ENCODE peak calls at places on chromosomes 1 and 21, in seven cellular contexts. F, J, P, V, U, G and X are unnamed samples.

GRCh38 chr1:1596493-1597274 is 3.3 kb downstream of the FNDC10 start:
- DNase-seq in F (no peak), J (no peak), P (no peak), V (no peak), U (no peak), G (no peak), X (no peak)

GRCh38 chr1:156816561-156817328 is at the start of gene SH2D2A:
- DNase-seq in F (peak; percentile 66), J (peak; percentile 84), P (peak; percentile 80), V (no peak), U (peak; percentile 50), G (peak; percentile 8), X (peak; percentile 69)

GRCh38 chr1:58823481-58824010 is 39.7 kb upstream of the JUN start:
- DNase-seq in F (peak; percentile 72), J (no peak), P (peak; percentile 89), V (no peak), U (no peak), G (peak; percentile 51), X (no peak)

GRCh38 chr1:162846256-162847212 is 14.4 kb downstream of the CCDC190 start:
- DNase-seq in F (no peak), J (no peak), P (peak; percentile 91), V (no peak), U (no peak), G (peak; percentile 38), X (no peak)

GRCh38 chr21:46100426-46100825 is 2.5 kb downstream of the COL6A2 start:
- DNase-seq in F (peak; percentile 61), J (no peak), P (peak; percentile 65), V (no peak), U (peak; percentile 14), G (peak; percentile 86), X (no peak)

GRCh38 chr1:6802454-6802853 is 17.2 kb downstream of the CAMTA1 start:
- DNase-seq in F (no peak), J (no peak), P (no peak), V (no peak), U (no peak), G (no peak), X (no peak)

GRCh38 chr1:79633456-79633855 is 626.9 kb upstream of the ADGRL4 start:
- DNase-seq in F (peak; percentile 61), J (no peak), P (peak; percentile 90), V (no peak), U (no peak), G (peak; percentile 73), X (no peak)

GRCh38 chr21:42513151-42513984 is at the start of gene SLC37A1:
- DNase-seq in F (no peak), J (peak; percentile 61), P (peak; percentile 44), V (no peak), U (peak; percentile 46), G (no peak), X (no peak)

GRCh38 chr1:32771561-32772280 is 45.4 kb downstream of the YARS1 start:
- DNase-seq in F (no peak), J (no peak), P (no peak), V (peak; percentile 54), U (no peak), G (no peak), X (no peak)

GRCh38 chr1:113980120-113980519 is 846 bp downstream of the OLFML3 start:
- DNase-seq in F (peak; percentile 59), J (no peak), P (no peak), V (peak; percentile 76), U (peak; percentile 50), G (peak; percentile 54), X (no peak)

GRCh38 chr1:209607102-209607794 is 23.7 kb downstream of the CAMK1G start:
- DNase-seq in F (no peak), J (no peak), P (peak; percentile 80), V (no peak), U (no peak), G (peak; percentile 24), X (peak; percentile 8)

GRCh38 chr1:244826712-244827111 is 8.7 kb upstream of the COX20 start:
- DNase-seq in F (no peak), J (no peak), P (peak; percentile 91), V (no peak), U (no peak), G (no peak), X (no peak)

GRCh38 chr1:58841455-58841854 is 57.6 kb upstream of the JUN start:
- DNase-seq in F (no peak), J (peak; percentile 23), P (peak; percentile 30), V (no peak), U (peak; percentile 44), G (no peak), X (no peak)

GRCh38 chr1:224435318-224435763 is 744 bp upstream of the WDR26 start:
- DNase-seq in F (peak; percentile 64), J (peak; percentile 33), P (peak; percentile 65), V (no peak), U (peak; percentile 49), G (peak; percentile 84), X (no peak)

GRCh38 chr1:94623560-94624148 is 82.1 kb upstream of the F3 start:
- DNase-seq in F (peak; percentile 48), J (no peak), P (no peak), V (no peak), U (peak; percentile 13), G (no peak), X (no peak)

GRCh38 chr1:47672622-47673021 is 234.8 kb downstream of the FOXD2 start:
- DNase-seq in F (no peak), J (no peak), P (no peak), V (no peak), U (no peak), G (no peak), X (no peak)

GRCh38 chr1:1132928-1133750 is 17.2 kb upstream of the C1orf159 start:
- DNase-seq in F (no peak), J (no peak), P (no peak), V (no peak), U (peak; percentile 85), G (no peak), X (no peak)

GRCh38 chr1:39082811-39083576 is 56.8 kb downstream of the NDUFS5 start:
- DNase-seq in F (no peak), J (no peak), P (no peak), V (no peak), U (no peak), G (no peak), X (no peak)

GRCh38 chr1:39081266-39082139 is 55.4 kb downstream of the NDUFS5 start:
- DNase-seq in F (no peak), J (no peak), P (peak; percentile 30), V (peak; percentile 18), U (no peak), G (no peak), X (no peak)

GRCh38 chr1:39082140-39082799 is 56.1 kb downstream of the NDUFS5 start:
- DNase-seq in F (no peak), J (no peak), P (no peak), V (no peak), U (no peak), G (no peak), X (no peak)

GRCh38 chr1:39080884-39081265 is 54.7 kb downstream of the NDUFS5 start:
- DNase-seq in F (no peak), J (no peak), P (no peak), V (no peak), U (no peak), G (no peak), X (no peak)

DNA sequence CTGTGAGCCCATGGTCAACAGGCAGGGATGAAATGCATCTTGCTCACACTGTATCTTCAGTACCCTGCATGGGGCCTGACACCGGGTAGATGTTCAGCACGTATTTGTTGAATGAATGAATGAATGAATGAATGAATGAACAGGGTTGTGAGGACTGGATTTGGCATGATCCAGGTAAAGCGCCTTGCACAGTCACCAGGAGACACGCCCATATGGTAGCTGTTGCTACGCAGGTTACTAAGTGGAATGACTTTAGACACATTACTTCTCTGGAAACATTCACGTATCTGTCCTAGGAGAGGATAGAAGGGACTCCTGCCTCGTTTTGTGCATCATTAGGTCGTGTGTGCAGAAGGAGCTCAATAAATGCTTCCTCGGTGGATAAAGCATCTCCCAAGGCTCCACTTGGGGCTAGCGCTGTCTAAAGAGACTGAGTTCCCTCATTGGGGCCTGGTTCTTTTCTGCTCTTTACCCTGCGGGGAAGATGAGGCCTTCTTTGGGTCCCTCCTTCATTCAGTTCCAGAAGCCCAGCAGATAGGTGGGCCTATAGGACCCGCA is 54.2 kb downstream of the NDUFS5 start:
- DNase-seq in F (no peak), J (no peak), P (no peak), V (no peak), U (no peak), G (no peak), X (no peak)
- H3K4me3 ChIP-seq in F (no peak overlapping the region), J (no peak overlapping the region), P (no peak overlapping the region), V (no peak overlapping the region), U (no peak overlapping the region), G (peak overlapping the region; percentile 48), X (no peak overlapping the region)

GRCh38 chr21:32645261-32646182 is 33.3 kb upstream of the CFAP298 start:
- DNase-seq in F (no peak), J (no peak), P (no peak), V (no peak), U (no peak), G (no peak), X (no peak)

GRCh38 chr21:32641715-32642698 is 29.8 kb upstream of the CFAP298 start:
- DNase-seq in F (no peak), J (no peak), P (no peak), V (no peak), U (no peak), G (no peak), X (no peak)
- TF ChIP-seq CTCF in F (no peak), J (no peak), P (no peak), V (peak; percentile 3), U (no peak), G (no peak), X (no peak)

DNA sequence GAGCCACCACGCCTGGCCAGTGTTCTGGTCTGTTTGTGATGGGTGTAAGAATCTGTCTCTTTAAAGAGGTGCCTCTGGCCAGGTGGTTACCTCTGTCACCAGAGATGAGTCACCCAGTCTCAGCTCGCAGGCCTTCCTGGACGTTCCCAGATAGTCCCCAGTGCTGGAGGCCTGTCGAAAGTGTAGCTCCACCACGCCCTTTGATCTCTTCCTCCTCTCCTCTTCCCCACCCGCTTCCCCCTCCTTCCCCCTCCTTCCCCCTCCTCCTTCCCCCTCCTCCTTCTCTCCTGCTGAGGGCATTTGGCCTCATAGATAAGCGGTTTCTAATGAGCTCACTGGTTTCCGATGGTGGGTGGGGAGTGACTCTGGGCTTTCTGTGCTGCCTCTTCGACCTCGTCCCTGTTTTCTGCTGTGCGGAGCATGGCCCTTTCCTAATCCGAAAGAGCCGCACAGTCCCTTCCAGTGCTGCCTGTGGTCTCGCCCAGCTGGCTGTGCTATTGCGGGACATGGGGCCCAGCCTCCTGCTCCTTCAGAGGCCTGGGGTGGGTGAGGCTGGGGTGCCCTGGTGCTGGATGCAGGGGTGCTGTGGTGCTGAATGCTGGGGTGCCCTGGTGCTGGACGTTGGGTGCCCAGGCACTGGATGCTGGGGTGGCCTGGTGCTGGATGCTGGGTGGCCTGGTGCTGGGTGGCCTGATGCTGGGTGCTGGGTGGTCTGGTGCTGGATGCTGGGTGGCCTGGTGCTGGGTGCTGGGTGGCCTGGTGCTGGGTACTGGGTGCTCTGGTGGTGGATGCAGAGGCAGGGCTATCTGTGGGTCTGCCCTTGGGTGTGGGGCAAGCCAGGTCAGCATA is 19.2 kb downstream of the AGPAT3 start:
- DNase-seq in F (peak; percentile 44), J (no peak), P (peak; percentile 93), V (peak; percentile 34), U (peak; percentile 88), G (no peak), X (no peak)
- H3K4me3 ChIP-seq in F (no peak overlapping the region), J (no peak overlapping the region), P (no peak overlapping the region), V (no peak overlapping the region), U (no peak overlapping the region), G (no peak overlapping the region), X (no peak overlapping the region)

DNA sequence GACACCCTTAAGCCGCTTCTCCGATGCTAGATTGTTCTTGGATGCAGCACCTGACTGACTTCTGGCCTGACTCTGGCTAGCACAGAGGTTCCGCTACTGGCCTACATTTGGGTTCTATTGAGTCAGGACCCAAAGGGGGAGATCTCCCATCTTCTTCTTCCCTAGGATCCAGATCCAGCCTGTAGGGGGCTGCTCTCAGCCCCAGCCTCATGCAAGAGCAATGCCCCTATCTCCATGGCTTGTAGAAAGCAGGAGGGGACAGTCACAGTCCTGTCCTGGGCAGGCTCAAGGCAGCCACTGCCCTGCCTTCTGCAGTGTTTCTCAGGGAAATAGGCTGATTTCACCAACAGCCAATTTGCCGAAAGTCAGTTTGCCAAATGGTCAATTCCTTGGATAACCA is 6.3 kb upstream of the ADAR start:
- DNase-seq in F (no peak), J (no peak), P (no peak), V (no peak), U (no peak), G (no peak), X (no peak)
- TF ChIP-seq CTCF in F (no peak), J (peak; percentile 21), P (peak; percentile 24), V (peak; percentile 39), U (no peak), G (no peak), X (no peak)